ENCODE peak calls at places on chromosomes 3 and 15, in eight cellular contexts. W is activated T-cell treated with anti-CD3 and anti-CD28 coated beads for 1 hour; G is NCI-H446; F is Caki2; S is ELF-1; N is H4; Q is activated CD8-positive, alpha-beta memory T cell treated with anti-CD3 and anti-CD28 coated beads for 1 hour; U is NCI-H187. B is an unnamed sample.

GRCh38 chr3:107206141-107206540 is 171.1 kb upstream of the CCDC54 start:
- DNase-seq in Q (no peak), W (no peak), N (peak), F (peak), G (no peak), S (peak), U (no peak), B (peak)

GRCh38 chr15:40075298-40076044 is 33.2 kb downstream of the BMF start:
- DNase-seq in W (no peak), N (peak), G (no peak), U (no peak), S (no peak), Q (no peak), F (no peak), B (no peak)

GRCh38 chr15:76844096-76844495 is 61.0 kb downstream of the SCAPER start:
- DNase-seq in N (no peak), U (no peak), F (no peak), W (no peak), S (no peak), G (no peak), Q (no peak), B (no peak)

GRCh38 chr3:11228041-11228440 is 44.2 kb upstream of the ATG7 start:
- DNase-seq in F (no peak), G (no peak), U (no peak), N (no peak), S (no peak), Q (no peak), W (no peak), B (no peak)

GRCh38 chr3:126872701-126873100 is 110.2 kb upstream of the PLXNA1 start:
- DNase-seq in S (no peak), U (no peak), N (no peak), F (no peak), G (no peak), W (no peak), Q (no peak), B (no peak)

GRCh38 chr3:83189634-83190033 is 1428.2 kb upstream of the GBE1 start:
- DNase-seq in U (no peak), Q (no peak), F (no peak), G (no peak), W (no peak), N (no peak), S (no peak), B (no peak)

GRCh38 chr3:141076821-141077571 is 25.8 kb downstream of the SPSB4 start:
- DNase-seq in N (no peak), G (no peak), Q (no peak), W (no peak), U (peak), S (peak), F (no peak), B (peak)

GRCh38 chr15:98999233-98999632 is 8.4 kb downstream of the PGPEP1L start:
- DNase-seq in U (no peak), G (no peak), S (no peak), N (no peak), W (no peak), F (no peak), Q (no peak), B (no peak)

GRCh38 chr3:45414823-45415222 is 26.4 kb downstream of the LARS2 start:
- DNase-seq in G (no peak), W (no peak), S (no peak), Q (no peak), F (no peak), U (no peak), N (no peak), B (peak)

GRCh38 chr3:141368062-141368924 is at the start of gene ZBTB38:
- DNase-seq in S (peak), G (no peak), U (no peak), W (no peak), N (peak), Q (no peak), F (peak), B (peak)

GRCh38 chr3:138099417-138099816 is 16.0 kb downstream of the DZIP1L start:
- DNase-seq in W (no peak), F (no peak), G (no peak), U (no peak), S (no peak), Q (no peak), N (no peak), B (no peak)

GRCh38 chr3:55522077-55522476 is 35.0 kb upstream of the WNT5A start:
- DNase-seq in Q (no peak), S (peak), W (no peak), N (peak), G (no peak), F (no peak), U (no peak), B (no peak)

GRCh38 chr3:69326821-69327433 is 59.0 kb downstream of the FRMD4B start:
- DNase-seq in F (no peak), W (no peak), S (no peak), N (no peak), U (no peak), G (no peak), Q (no peak), B (no peak)

GRCh38 chr15:58457466-58457965 is 25.7 kb downstream of the LIPC start:
- DNase-seq in Q (no peak), W (no peak), N (peak), U (no peak), S (no peak), G (no peak), F (peak), B (peak)

B was measured in SJCRH30.